ENCODE peak calls at places on chromosome 7, in eight cellular contexts. One of them, this sample, is unnamed.

GRCh38 chr7:141043621-141044020 is 28.9 kb upstream of the MRPS33 start:
- DNase-seq in right lobe of liver: no peak
- DNase-seq in IMR-90: no peak
- DNase-seq in heart right ventricle: no peak
- DNase-seq in body of pancreas: no peak
- DNase-seq in CD4-positive, alpha-beta T cell: no peak
- DNase-seq in AG04450: no peak
- DNase-seq in fibroblast of lung: no peak
- DNase-seq in this sample: no peak

GRCh38 chr7:151045967-151046366 is 2.4 kb upstream of the ASIC3 start:
- DNase-seq in right lobe of liver: no peak
- DNase-seq in IMR-90: no peak
- DNase-seq in heart right ventricle: no peak
- DNase-seq in body of pancreas: no peak
- DNase-seq in CD4-positive, alpha-beta T cell: no peak
- DNase-seq in AG04450: no peak
- DNase-seq in fibroblast of lung: no peak
- DNase-seq in this sample: no peak

GRCh38 chr7:117666019-117666418 is 186.2 kb downstream of the CFTR start:
- DNase-seq in right lobe of liver: no peak
- DNase-seq in IMR-90: peak
- DNase-seq in heart right ventricle: no peak
- DNase-seq in body of pancreas: no peak
- DNase-seq in CD4-positive, alpha-beta T cell: no peak
- DNase-seq in AG04450: no peak
- DNase-seq in fibroblast of lung: peak
- DNase-seq in this sample: peak

GRCh38 chr7:64877714-64878610 is 25.1 kb upstream of the ZNF273 start:
- DNase-seq in right lobe of liver: no peak
- DNase-seq in IMR-90: no peak
- DNase-seq in heart right ventricle: no peak
- DNase-seq in body of pancreas: no peak
- DNase-seq in CD4-positive, alpha-beta T cell: no peak
- DNase-seq in AG04450: no peak
- DNase-seq in fibroblast of lung: no peak
- DNase-seq in this sample: no peak

GRCh38 chr7:140298213-140298612 is 100.1 kb downstream of the SLC37A3 start:
- DNase-seq in right lobe of liver: no peak
- DNase-seq in IMR-90: no peak
- DNase-seq in heart right ventricle: no peak
- DNase-seq in body of pancreas: no peak
- DNase-seq in CD4-positive, alpha-beta T cell: no peak
- DNase-seq in AG04450: no peak
- DNase-seq in fibroblast of lung: no peak
- DNase-seq in this sample: peak

GRCh38 chr7:135793841-135794240 is 45.2 kb upstream of the FAM180A start:
- DNase-seq in right lobe of liver: no peak
- DNase-seq in IMR-90: no peak
- DNase-seq in heart right ventricle: no peak
- DNase-seq in body of pancreas: no peak
- DNase-seq in CD4-positive, alpha-beta T cell: no peak
- DNase-seq in AG04450: no peak
- DNase-seq in fibroblast of lung: no peak
- DNase-seq in this sample: no peak

GRCh38 chr7:105602325-105603305 is 21.3 kb upstream of the EFCAB10 start:
- DNase-seq in right lobe of liver: no peak
- DNase-seq in IMR-90: peak
- DNase-seq in heart right ventricle: no peak
- DNase-seq in body of pancreas: no peak
- DNase-seq in CD4-positive, alpha-beta T cell: no peak
- DNase-seq in AG04450: no peak
- DNase-seq in fibroblast of lung: peak
- DNase-seq in this sample: no peak

GRCh38 chr7:142440219-142441073 is 182.6 kb upstream of the PRSS58 start:
- DNase-seq in right lobe of liver: no peak
- DNase-seq in IMR-90: peak
- DNase-seq in heart right ventricle: no peak
- DNase-seq in body of pancreas: no peak
- DNase-seq in CD4-positive, alpha-beta T cell: no peak
- DNase-seq in AG04450: peak
- DNase-seq in fibroblast of lung: peak
- DNase-seq in this sample: peak

GRCh38 chr7:123607423-123607975 is 5.9 kb downstream of the ASB15 start:
- DNase-seq in right lobe of liver: no peak
- DNase-seq in IMR-90: no peak
- DNase-seq in heart right ventricle: no peak
- DNase-seq in body of pancreas: no peak
- DNase-seq in CD4-positive, alpha-beta T cell: no peak
- DNase-seq in AG04450: no peak
- DNase-seq in fibroblast of lung: no peak
- DNase-seq in this sample: no peak

GRCh38 chr7:24566274-24566673 is 7.0 kb upstream of the PALS2 start:
- DNase-seq in right lobe of liver: no peak
- DNase-seq in IMR-90: no peak
- DNase-seq in heart right ventricle: no peak
- DNase-seq in body of pancreas: no peak
- DNase-seq in CD4-positive, alpha-beta T cell: no peak
- DNase-seq in AG04450: no peak
- DNase-seq in fibroblast of lung: no peak
- DNase-seq in this sample: no peak

GRCh38 chr7:150412518-150413247 is 33.6 kb downstream of the ZNF775 start:
- DNase-seq in right lobe of liver: peak
- DNase-seq in IMR-90: no peak
- DNase-seq in heart right ventricle: no peak
- DNase-seq in body of pancreas: no peak
- DNase-seq in CD4-positive, alpha-beta T cell: no peak
- DNase-seq in AG04450: no peak
- DNase-seq in fibroblast of lung: no peak
- DNase-seq in this sample: no peak

GRCh38 chr7:26948617-26949118 is 84.3 kb upstream of the SKAP2 start:
- DNase-seq in right lobe of liver: no peak
- DNase-seq in IMR-90: no peak
- DNase-seq in heart right ventricle: no peak
- DNase-seq in body of pancreas: no peak
- DNase-seq in CD4-positive, alpha-beta T cell: no peak
- DNase-seq in AG04450: no peak
- DNase-seq in fibroblast of lung: no peak
- DNase-seq in this sample: peak

GRCh38 chr7:137818036-137818435 is 28.7 kb downstream of the DGKI start:
- DNase-seq in right lobe of liver: no peak
- DNase-seq in IMR-90: peak
- DNase-seq in heart right ventricle: no peak
- DNase-seq in body of pancreas: no peak
- DNase-seq in CD4-positive, alpha-beta T cell: no peak
- DNase-seq in AG04450: peak
- DNase-seq in fibroblast of lung: peak
- DNase-seq in this sample: no peak

GRCh38 chr7:83325083-83325482 is 162.4 kb upstream of the PCLO start:
- DNase-seq in right lobe of liver: no peak
- DNase-seq in IMR-90: no peak
- DNase-seq in heart right ventricle: no peak
- DNase-seq in body of pancreas: no peak
- DNase-seq in CD4-positive, alpha-beta T cell: no peak
- DNase-seq in AG04450: no peak
- DNase-seq in fibroblast of lung: no peak
- DNase-seq in this sample: no peak

GRCh38 chr7:55539380-55539779 is 32.9 kb downstream of the VOPP1 start:
- DNase-seq in right lobe of liver: no peak
- DNase-seq in IMR-90: peak
- DNase-seq in heart right ventricle: no peak
- DNase-seq in body of pancreas: no peak
- DNase-seq in CD4-positive, alpha-beta T cell: no peak
- DNase-seq in AG04450: no peak
- DNase-seq in fibroblast of lung: peak
- DNase-seq in this sample: no peak

DNA sequence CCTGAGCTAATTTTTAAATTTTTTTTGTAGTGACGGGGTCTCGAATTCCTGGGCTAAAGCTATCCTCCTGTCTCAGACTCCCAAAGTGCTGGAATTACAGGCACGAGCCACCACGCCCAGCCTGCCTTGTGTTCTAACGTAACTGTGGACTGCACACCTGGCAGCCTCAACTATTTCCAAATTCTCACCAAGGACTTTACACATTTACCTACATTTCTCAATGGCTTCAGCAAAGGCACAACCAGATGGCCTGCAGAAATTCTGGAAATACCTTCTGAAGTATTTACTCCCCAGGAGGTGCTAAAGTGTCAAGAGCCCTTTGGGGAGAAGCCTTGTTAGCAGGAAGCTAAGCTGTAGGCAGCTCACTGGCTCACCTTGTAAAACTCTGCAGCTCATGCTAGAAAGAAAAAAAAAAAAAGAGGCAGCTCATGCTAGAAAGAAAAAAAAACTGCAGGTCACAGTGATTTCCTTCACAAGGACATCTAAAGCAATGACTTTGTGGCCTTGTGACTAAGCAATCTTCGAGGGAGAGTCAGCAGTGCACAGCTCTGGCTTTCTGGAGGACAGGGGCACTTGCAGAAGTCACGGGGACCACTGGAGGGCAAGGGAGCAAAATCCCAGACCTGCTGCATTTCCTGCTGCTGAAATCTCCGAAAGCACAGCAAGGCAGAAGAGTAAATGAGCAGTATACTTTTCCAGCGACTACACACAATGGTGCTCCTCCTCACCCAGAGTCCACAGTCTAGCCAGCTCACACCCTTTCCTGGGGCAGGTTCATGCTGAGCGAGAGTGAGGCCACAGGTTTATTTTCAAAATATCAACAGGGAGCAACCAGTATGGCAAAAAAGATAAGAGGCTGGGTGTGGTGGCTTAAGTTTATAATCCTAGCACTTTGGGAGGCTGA is 40.4 kb downstream of the BAIAP2L1 start:
- DNase-seq in right lobe of liver: peak
- DNase-seq in IMR-90: no peak
- DNase-seq in heart right ventricle: no peak
- DNase-seq in body of pancreas: peak
- DNase-seq in CD4-positive, alpha-beta T cell: no peak
- DNase-seq in AG04450: no peak
- DNase-seq in fibroblast of lung: no peak
- DNase-seq in this sample: no peak
- TF ChIP-seq CTCF in right lobe of liver: no peak
- TF ChIP-seq CTCF in IMR-90: no peak
- TF ChIP-seq CTCF in heart right ventricle: no peak
- TF ChIP-seq CTCF in body of pancreas: no peak
- TF ChIP-seq CTCF in CD4-positive, alpha-beta T cell: no peak
- TF ChIP-seq CTCF in AG04450: no peak
- TF ChIP-seq CTCF in fibroblast of lung: no peak
- TF ChIP-seq CTCF in this sample: no peak

DNA sequence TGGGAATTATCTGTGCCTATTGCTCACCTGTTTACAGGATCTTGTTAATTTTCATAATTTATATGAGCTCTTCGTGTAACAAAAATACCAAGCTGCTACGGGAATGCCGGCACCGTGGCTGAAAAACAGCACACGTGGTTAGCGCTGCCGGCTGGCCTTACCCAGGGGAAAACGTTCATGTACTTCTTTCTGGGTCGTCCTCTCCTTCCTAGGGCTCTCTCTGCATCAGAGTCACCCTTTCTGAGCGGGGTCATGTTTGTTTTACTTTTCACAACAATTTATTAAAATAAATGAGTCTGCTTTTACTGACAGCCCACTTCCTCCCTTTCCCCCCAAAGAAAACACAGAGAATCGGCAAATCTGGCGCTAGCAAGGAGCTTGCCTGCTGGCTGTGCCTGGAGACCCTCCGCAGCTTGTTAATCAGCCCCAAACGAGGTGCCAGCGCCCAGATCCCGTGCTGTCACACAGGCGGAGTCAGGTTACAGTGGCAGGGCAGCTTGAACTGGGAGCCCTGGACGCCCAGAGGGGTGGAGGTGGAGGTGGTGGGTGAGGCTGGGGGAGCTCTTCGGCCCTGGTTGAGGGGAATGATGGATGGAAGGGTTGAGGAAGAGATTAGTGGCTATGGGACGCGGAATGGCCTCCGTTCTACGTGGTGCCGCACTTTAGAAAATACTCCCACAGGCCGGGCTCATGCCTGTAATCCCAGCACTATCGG is 162.1 kb upstream of the TNS3 start:
- DNase-seq in right lobe of liver: no peak
- DNase-seq in IMR-90: no peak
- DNase-seq in heart right ventricle: no peak
- DNase-seq in body of pancreas: no peak
- DNase-seq in CD4-positive, alpha-beta T cell: no peak
- DNase-seq in AG04450: no peak
- DNase-seq in fibroblast of lung: peak
- DNase-seq in this sample: no peak
- TF ChIP-seq CTCF in right lobe of liver: no peak
- TF ChIP-seq CTCF in IMR-90: no peak
- TF ChIP-seq CTCF in heart right ventricle: no peak
- TF ChIP-seq CTCF in body of pancreas: no peak
- TF ChIP-seq CTCF in CD4-positive, alpha-beta T cell: no peak
- TF ChIP-seq CTCF in AG04450: no peak
- TF ChIP-seq CTCF in fibroblast of lung: no peak
- TF ChIP-seq CTCF in this sample: no peak

DNA sequence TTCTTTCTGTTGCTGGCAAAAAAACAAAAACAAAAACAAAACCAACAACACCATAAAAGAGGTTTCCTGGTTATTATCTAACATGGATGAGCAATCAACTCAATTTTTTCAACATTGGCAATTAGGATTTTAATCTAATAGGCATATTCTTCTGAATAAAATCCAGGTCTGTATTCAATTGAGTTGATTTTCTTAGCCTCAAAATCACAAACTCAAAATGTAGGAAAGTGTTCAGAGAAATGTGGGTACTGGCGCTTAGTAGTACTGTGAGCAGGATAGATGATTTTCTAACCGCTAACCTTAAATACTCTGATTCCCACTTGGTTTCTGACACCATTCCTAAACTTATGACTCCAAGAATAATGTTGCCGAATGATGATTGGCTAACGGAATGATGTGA is 5.6 kb downstream of the WNT16 start:
- DNase-seq in right lobe of liver: no peak
- DNase-seq in IMR-90: no peak
- DNase-seq in heart right ventricle: no peak
- DNase-seq in body of pancreas: no peak
- DNase-seq in CD4-positive, alpha-beta T cell: no peak
- DNase-seq in AG04450: no peak
- DNase-seq in fibroblast of lung: no peak
- DNase-seq in this sample: no peak
- TF ChIP-seq CTCF in right lobe of liver: no peak
- TF ChIP-seq CTCF in IMR-90: no peak
- TF ChIP-seq CTCF in heart right ventricle: no peak
- TF ChIP-seq CTCF in body of pancreas: no peak
- TF ChIP-seq CTCF in CD4-positive, alpha-beta T cell: no peak
- TF ChIP-seq CTCF in AG04450: no peak
- TF ChIP-seq CTCF in fibroblast of lung: no peak
- TF ChIP-seq CTCF in this sample: no peak

DNA sequence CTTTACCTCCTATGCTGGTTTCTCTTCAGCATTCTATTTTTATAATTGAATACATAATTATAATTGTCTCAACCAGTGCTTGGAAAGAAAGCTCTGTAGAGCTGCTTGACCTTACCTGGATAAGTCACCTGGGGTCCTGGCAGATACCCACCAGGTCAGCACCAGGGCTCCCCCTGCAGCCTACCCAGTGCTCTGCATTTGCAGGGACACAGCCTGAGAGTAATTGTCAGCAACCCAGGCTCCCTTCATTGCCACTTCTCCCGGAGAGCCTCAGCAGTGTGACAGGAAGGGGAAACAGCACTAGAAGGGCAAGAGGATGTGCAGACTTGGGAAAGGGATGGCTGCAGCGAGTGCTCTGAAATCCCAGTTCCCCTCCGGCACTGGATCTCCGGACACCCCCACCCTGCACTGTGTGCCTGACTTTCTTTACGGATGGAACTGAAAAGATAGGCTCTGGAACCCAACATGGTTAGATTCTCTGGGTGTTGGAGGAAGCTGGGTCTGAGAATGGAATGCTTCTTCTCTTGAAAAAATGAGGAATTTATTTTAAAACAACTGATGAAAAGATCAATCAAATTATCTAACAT is 11.4 kb upstream of the PAX4 start:
- DNase-seq in right lobe of liver: no peak
- DNase-seq in IMR-90: no peak
- DNase-seq in heart right ventricle: no peak
- DNase-seq in body of pancreas: peak
- DNase-seq in CD4-positive, alpha-beta T cell: no peak
- DNase-seq in AG04450: no peak
- DNase-seq in fibroblast of lung: no peak
- DNase-seq in this sample: peak
- TF ChIP-seq CTCF in right lobe of liver: peak
- TF ChIP-seq CTCF in IMR-90: peak
- TF ChIP-seq CTCF in heart right ventricle: peak
- TF ChIP-seq CTCF in body of pancreas: peak
- TF ChIP-seq CTCF in CD4-positive, alpha-beta T cell: peak
- TF ChIP-seq CTCF in AG04450: peak
- TF ChIP-seq CTCF in fibroblast of lung: peak
- TF ChIP-seq CTCF in this sample: peak

This sample was measured in epithelial cell of esophagus.